ENCODE peak calls at places on chromosome 2, in six cellular contexts. One of them, this sample, is unnamed.

GRCh38 chr2:239204143-239204875 is 196.5 kb downstream of the HDAC4 start:
- DNase-seq in Panc1: no peak
- DNase-seq in foreskin keratinocyte: no peak
- DNase-seq in uterus: no peak
- DNase-seq in cardiac fibroblast: no peak
- DNase-seq in foreskin fibroblast: no peak
- DNase-seq in this sample: no peak

GRCh38 chr2:115165529-115166109 is 723.2 kb downstream of the DPP10 start:
- DNase-seq in cardiac fibroblast: peak
- DNase-seq in foreskin fibroblast: peak
- DNase-seq in uterus: no peak
- DNase-seq in foreskin keratinocyte: no peak
- DNase-seq in Panc1: peak
- DNase-seq in this sample: peak

GRCh38 chr2:86225581-86225980 is 26.3 kb downstream of the MRPL35 start:
- DNase-seq in foreskin fibroblast: peak
- DNase-seq in cardiac fibroblast: peak
- DNase-seq in Panc1: no peak
- DNase-seq in uterus: peak
- DNase-seq in foreskin keratinocyte: no peak
- DNase-seq in this sample: no peak

GRCh38 chr2:43038034-43038719 is 188.2 kb downstream of the ZFP36L2 start:
- DNase-seq in uterus: peak
- DNase-seq in Panc1: no peak
- DNase-seq in foreskin fibroblast: peak
- DNase-seq in cardiac fibroblast: peak
- DNase-seq in foreskin keratinocyte: no peak
- DNase-seq in this sample: no peak

GRCh38 chr2:45285791-45286390 is 276.6 kb upstream of the SIX2 start:
- DNase-seq in uterus: no peak
- DNase-seq in foreskin keratinocyte: no peak
- DNase-seq in Panc1: no peak
- DNase-seq in foreskin fibroblast: peak
- DNase-seq in cardiac fibroblast: peak
- DNase-seq in this sample: peak

GRCh38 chr2:8679827-8680731 is 1.8 kb upstream of the ID2 start:
- DNase-seq in uterus: peak
- DNase-seq in foreskin keratinocyte: no peak
- DNase-seq in Panc1: no peak
- DNase-seq in foreskin fibroblast: peak
- DNase-seq in cardiac fibroblast: peak
- DNase-seq in this sample: peak

GRCh38 chr2:524442-524841 is 152.8 kb downstream of the TMEM18 start:
- DNase-seq in uterus: no peak
- DNase-seq in Panc1: no peak
- DNase-seq in foreskin keratinocyte: peak
- DNase-seq in foreskin fibroblast: peak
- DNase-seq in cardiac fibroblast: no peak
- DNase-seq in this sample: peak

GRCh38 chr2:165328272-165328671 is 89.1 kb downstream of the SCN2A start:
- DNase-seq in Panc1: no peak
- DNase-seq in foreskin fibroblast: no peak
- DNase-seq in cardiac fibroblast: no peak
- DNase-seq in foreskin keratinocyte: no peak
- DNase-seq in uterus: no peak
- DNase-seq in this sample: no peak

GRCh38 chr2:72781500-72781899 is 44.3 kb downstream of the EXOC6B start:
- DNase-seq in uterus: no peak
- DNase-seq in foreskin fibroblast: no peak
- DNase-seq in Panc1: no peak
- DNase-seq in foreskin keratinocyte: no peak
- DNase-seq in cardiac fibroblast: peak
- DNase-seq in this sample: peak

GRCh38 chr2:122070241-122070731 is 314.8 kb downstream of the TSN start:
- DNase-seq in cardiac fibroblast: peak
- DNase-seq in foreskin fibroblast: no peak
- DNase-seq in uterus: no peak
- DNase-seq in Panc1: no peak
- DNase-seq in foreskin keratinocyte: no peak
- DNase-seq in this sample: peak

GRCh38 chr2:194166818-194167217 is 1490.2 kb upstream of the SLC39A10 start:
- DNase-seq in foreskin keratinocyte: no peak
- DNase-seq in foreskin fibroblast: peak
- DNase-seq in uterus: no peak
- DNase-seq in Panc1: no peak
- DNase-seq in cardiac fibroblast: peak
- DNase-seq in this sample: peak

GRCh38 chr2:120431386-120432292 is 85.7 kb downstream of the INHBB start:
- DNase-seq in foreskin keratinocyte: no peak
- DNase-seq in cardiac fibroblast: no peak
- DNase-seq in uterus: no peak
- DNase-seq in foreskin fibroblast: no peak
- DNase-seq in Panc1: no peak
- DNase-seq in this sample: no peak

GRCh38 chr2:112465373-112465772 is 16.6 kb upstream of the TTL start:
- DNase-seq in foreskin fibroblast: peak
- DNase-seq in uterus: no peak
- DNase-seq in foreskin keratinocyte: no peak
- DNase-seq in cardiac fibroblast: peak
- DNase-seq in Panc1: no peak
- DNase-seq in this sample: peak

GRCh38 chr2:214293593-214293992 is 117.3 kb upstream of the VWC2L start:
- DNase-seq in Panc1: no peak
- DNase-seq in cardiac fibroblast: no peak
- DNase-seq in foreskin keratinocyte: no peak
- DNase-seq in uterus: no peak
- DNase-seq in foreskin fibroblast: no peak
- DNase-seq in this sample: no peak

GRCh38 chr2:209391776-209392401 is 32.0 kb upstream of the MAP2 start:
- DNase-seq in foreskin fibroblast: peak
- DNase-seq in uterus: no peak
- DNase-seq in cardiac fibroblast: peak
- DNase-seq in foreskin keratinocyte: no peak
- DNase-seq in Panc1: no peak
- DNase-seq in this sample: peak

GRCh38 chr2:71718686-71719085 is 265.3 kb downstream of the DYSF start:
- DNase-seq in Panc1: no peak
- DNase-seq in foreskin fibroblast: no peak
- DNase-seq in cardiac fibroblast: no peak
- DNase-seq in uterus: no peak
- DNase-seq in foreskin keratinocyte: no peak
- DNase-seq in this sample: no peak

GRCh38 chr2:132538331-132538855 is 121.8 kb downstream of the GPR39 start:
- DNase-seq in cardiac fibroblast: no peak
- DNase-seq in uterus: no peak
- DNase-seq in foreskin keratinocyte: no peak
- DNase-seq in Panc1: no peak
- DNase-seq in foreskin fibroblast: no peak
- DNase-seq in this sample: no peak

GRCh38 chr2:15808221-15808574 is 132.2 kb upstream of the MYCN start:
- DNase-seq in cardiac fibroblast: no peak
- DNase-seq in uterus: no peak
- DNase-seq in foreskin fibroblast: no peak
- DNase-seq in Panc1: no peak
- DNase-seq in foreskin keratinocyte: no peak
- DNase-seq in this sample: no peak

GRCh38 chr2:31384351-31384750 is 30.2 kb downstream of the XDH start:
- DNase-seq in uterus: no peak
- DNase-seq in foreskin fibroblast: peak
- DNase-seq in cardiac fibroblast: peak
- DNase-seq in foreskin keratinocyte: peak
- DNase-seq in Panc1: no peak
- DNase-seq in this sample: peak

GRCh38 chr2:84631047-84631446 is 114.7 kb downstream of the DNAH6 start:
- DNase-seq in uterus: no peak
- DNase-seq in foreskin keratinocyte: no peak
- DNase-seq in cardiac fibroblast: peak
- DNase-seq in foreskin fibroblast: peak
- DNase-seq in Panc1: peak
- DNase-seq in this sample: peak

GRCh38 chr2:20526666-20527065 is 79.8 kb downstream of the RHOB start:
- DNase-seq in Panc1: no peak
- DNase-seq in foreskin fibroblast: no peak
- DNase-seq in foreskin keratinocyte: no peak
- DNase-seq in cardiac fibroblast: peak
- DNase-seq in uterus: peak
- DNase-seq in this sample: peak

GRCh38 chr2:190093793-190094192 is 31.3 kb upstream of the MSTN start:
- DNase-seq in Panc1: no peak
- DNase-seq in foreskin keratinocyte: no peak
- DNase-seq in cardiac fibroblast: peak
- DNase-seq in foreskin fibroblast: peak
- DNase-seq in uterus: peak
- DNase-seq in this sample: peak

GRCh38 chr2:158726906-158727592 is 68.1 kb upstream of the DAPL1 start:
- DNase-seq in Panc1: no peak
- DNase-seq in uterus: no peak
- DNase-seq in cardiac fibroblast: peak
- DNase-seq in foreskin keratinocyte: no peak
- DNase-seq in foreskin fibroblast: peak
- DNase-seq in this sample: no peak

GRCh38 chr2:14569294-14569693 is 63.2 kb upstream of the LRATD1 start:
- DNase-seq in foreskin keratinocyte: no peak
- DNase-seq in uterus: no peak
- DNase-seq in cardiac fibroblast: no peak
- DNase-seq in Panc1: no peak
- DNase-seq in foreskin fibroblast: peak
- DNase-seq in this sample: no peak

GRCh38 chr2:181742908-181743722 is 62.8 kb upstream of the NEUROD1 start:
- DNase-seq in foreskin keratinocyte: peak
- DNase-seq in foreskin fibroblast: peak
- DNase-seq in Panc1: peak
- DNase-seq in cardiac fibroblast: peak
- DNase-seq in uterus: peak
- DNase-seq in this sample: peak

GRCh38 chr2:24022975-24023575 is 13.2 kb downstream of the MFSD2B start:
- DNase-seq in uterus: no peak
- DNase-seq in Panc1: no peak
- DNase-seq in foreskin fibroblast: no peak
- DNase-seq in cardiac fibroblast: no peak
- DNase-seq in foreskin keratinocyte: no peak
- DNase-seq in this sample: no peak

GRCh38 chr2:24025264-24025663 is 15.4 kb downstream of the MFSD2B start:
- DNase-seq in cardiac fibroblast: no peak
- DNase-seq in Panc1: no peak
- DNase-seq in foreskin fibroblast: no peak
- DNase-seq in uterus: no peak
- DNase-seq in foreskin keratinocyte: no peak
- DNase-seq in this sample: no peak

GRCh38 chr2:24026233-24026632 is 16.3 kb downstream of the MFSD2B start:
- DNase-seq in foreskin fibroblast: no peak
- DNase-seq in uterus: no peak
- DNase-seq in cardiac fibroblast: no peak
- DNase-seq in Panc1: no peak
- DNase-seq in foreskin keratinocyte: no peak
- DNase-seq in this sample: no peak

GRCh38 chr2:24022324-24022974 is 12.6 kb downstream of the MFSD2B start:
- DNase-seq in cardiac fibroblast: no peak
- DNase-seq in uterus: no peak
- DNase-seq in foreskin keratinocyte: no peak
- DNase-seq in foreskin fibroblast: no peak
- DNase-seq in Panc1: no peak
- DNase-seq in this sample: no peak

DNA sequence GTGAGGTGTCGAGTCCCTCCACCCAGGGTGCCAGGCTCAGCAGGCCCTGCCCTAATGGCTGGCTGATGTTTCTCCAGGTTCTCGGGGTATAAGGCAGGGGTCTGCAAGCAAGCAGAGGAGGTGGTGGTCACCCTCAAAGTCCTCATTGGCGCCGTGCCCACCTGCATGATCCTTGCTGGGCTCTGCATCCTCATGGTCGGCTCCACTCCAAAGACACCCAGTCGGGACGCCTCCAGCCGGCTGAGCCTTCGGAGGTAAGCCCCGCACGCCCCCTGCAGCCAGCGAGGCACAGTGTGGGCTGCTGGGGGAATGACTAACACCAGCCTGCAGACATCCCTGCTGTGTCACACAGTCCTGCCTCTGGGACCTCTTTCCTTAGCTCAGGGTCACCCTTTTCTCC is 14.1 kb downstream of the MFSD2B start:
- DNase-seq in uterus: no peak
- DNase-seq in cardiac fibroblast: peak
- DNase-seq in Panc1: no peak
- DNase-seq in foreskin fibroblast: peak
- DNase-seq in foreskin keratinocyte: no peak
- DNase-seq in this sample: peak
- TF ChIP-seq CTCF in uterus: no peak
- TF ChIP-seq CTCF in cardiac fibroblast: peak
- TF ChIP-seq CTCF in Panc1: no peak
- TF ChIP-seq CTCF in foreskin fibroblast: peak
- TF ChIP-seq CTCF in foreskin keratinocyte: peak
- TF ChIP-seq CTCF in this sample: peak

GRCh38 chr2:4992226-4992625 is 700.0 kb upstream of the SOX11 start:
- DNase-seq in foreskin keratinocyte: no peak
- DNase-seq in uterus: no peak
- DNase-seq in cardiac fibroblast: no peak
- DNase-seq in Panc1: no peak
- DNase-seq in foreskin fibroblast: no peak
- DNase-seq in this sample: peak
- TF ChIP-seq CTCF in foreskin keratinocyte: peak
- TF ChIP-seq CTCF in uterus: no peak
- TF ChIP-seq CTCF in cardiac fibroblast: no peak
- TF ChIP-seq CTCF in Panc1: peak
- TF ChIP-seq CTCF in foreskin fibroblast: no peak
- TF ChIP-seq CTCF in this sample: peak

DNA sequence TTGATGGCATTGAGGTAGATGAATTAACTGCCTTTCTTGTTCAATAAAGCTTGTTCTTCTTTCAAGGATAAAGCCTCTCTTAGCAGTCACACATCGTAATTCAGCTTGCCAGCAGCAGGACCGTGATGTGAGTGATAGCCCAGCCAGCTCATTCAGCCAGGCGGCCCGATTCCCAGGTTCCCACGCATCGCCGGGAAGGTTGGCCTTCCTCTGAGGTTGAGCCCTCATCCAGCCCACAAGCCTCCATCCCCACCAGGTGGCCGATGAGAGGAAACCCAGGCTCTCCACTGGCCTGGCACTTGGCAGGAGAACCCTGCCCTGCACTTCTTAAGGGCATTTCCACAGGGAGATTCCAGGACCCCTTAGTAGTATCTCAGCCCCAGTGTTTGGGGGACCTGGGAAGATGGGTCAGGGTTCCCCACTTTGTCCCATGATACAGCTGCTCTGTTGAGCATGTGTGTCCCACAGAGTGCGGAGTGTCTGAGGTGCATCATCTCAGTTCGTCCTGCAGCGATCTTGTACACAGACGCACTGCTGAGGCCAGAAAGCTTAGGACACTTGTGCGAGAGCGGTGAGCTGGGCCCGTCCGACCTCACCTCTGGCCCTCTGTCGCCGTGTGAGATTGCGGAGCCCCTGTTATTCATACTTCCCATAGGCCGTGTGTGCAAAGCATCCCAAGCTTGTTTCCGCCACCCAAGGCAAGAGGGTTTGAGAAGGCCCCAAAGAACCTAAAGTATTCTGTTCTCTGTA is 4.9 kb downstream of the AGAP1 start:
- DNase-seq in foreskin fibroblast: no peak
- DNase-seq in Panc1: no peak
- DNase-seq in foreskin keratinocyte: no peak
- DNase-seq in cardiac fibroblast: no peak
- DNase-seq in uterus: no peak
- DNase-seq in this sample: no peak
- TF ChIP-seq CTCF in foreskin fibroblast: no peak
- TF ChIP-seq CTCF in Panc1: peak
- TF ChIP-seq CTCF in foreskin keratinocyte: peak
- TF ChIP-seq CTCF in cardiac fibroblast: no peak
- TF ChIP-seq CTCF in uterus: no peak
- TF ChIP-seq CTCF in this sample: peak

GRCh38 chr2:117785740-117786139 is 28.8 kb upstream of the DDX18 start:
- DNase-seq in foreskin keratinocyte: no peak
- DNase-seq in foreskin fibroblast: peak
- DNase-seq in cardiac fibroblast: peak
- DNase-seq in Panc1: no peak
- DNase-seq in uterus: no peak
- DNase-seq in this sample: peak
- TF ChIP-seq CTCF in foreskin keratinocyte: peak
- TF ChIP-seq CTCF in foreskin fibroblast: peak
- TF ChIP-seq CTCF in cardiac fibroblast: peak
- TF ChIP-seq CTCF in Panc1: peak
- TF ChIP-seq CTCF in uterus: no peak
- TF ChIP-seq CTCF in this sample: peak